ENCODE peak calls at places on chromosomes 16 and 17, in five cellular contexts. R, U, F, Z and X are unnamed samples.

GRCh38 chr16:49563666-49564065 is 190.1 kb downstream of the C16orf78 start:
- DNase-seq in U (no peak), Z (no peak), F (peak), R (no peak), X (no peak)

GRCh38 chr16:25024900-25025299 is 9.7 kb upstream of the ARHGAP17 start:
- DNase-seq in F (no peak), Z (no peak), U (no peak), R (no peak), X (no peak)

GRCh38 chr17:53004902-53005301 is 817.8 kb upstream of the KIF2B start:
- DNase-seq in Z (no peak), U (no peak), F (no peak), R (no peak), X (no peak)

GRCh38 chr17:9414471-9414870 is 161.1 kb downstream of the STX8 start:
- DNase-seq in F (no peak), R (no peak), U (no peak), Z (no peak), X (peak)

GRCh38 chr17:36545093-36545464 is 360 bp downstream of the GGNBP2 start:
- DNase-seq in Z (no peak), F (no peak), R (no peak), U (no peak), X (no peak)

GRCh38 chr16:84739349-84740124 is 39.7 kb downstream of the USP10 start:
- DNase-seq in F (peak), Z (no peak), U (no peak), R (no peak), X (no peak)

GRCh38 chr17:81804559-81805399 is 829 bp downstream of the GCGR start:
- DNase-seq in F (no peak), U (no peak), Z (no peak), R (no peak), X (no peak)

GRCh38 chr16:57995721-57996405 is 4.6 kb downstream of the ZNF319 start:
- DNase-seq in U (no peak), Z (no peak), F (no peak), R (no peak), X (no peak)

GRCh38 chr17:79244665-79245064 is 170.0 kb downstream of the ENGASE start:
- DNase-seq in F (no peak), U (no peak), R (no peak), Z (no peak), X (no peak)

GRCh38 chr17:80264048-80264792 is 3.6 kb downstream of the RNF213 start:
- DNase-seq in R (peak), F (no peak), Z (no peak), U (no peak), X (no peak)

GRCh38 chr16:53892155-53892554 is 188.2 kb downstream of the FTO start:
- DNase-seq in U (peak), R (no peak), Z (no peak), F (peak), X (peak)

GRCh38 chr17:8142158-8142886 is 9.9 kb downstream of the PER1 start:
- DNase-seq in U (no peak), F (no peak), Z (no peak), R (peak), X (no peak)

GRCh38 chr16:66273644-66274334 is 92.7 kb upstream of the CDH5 start:
- DNase-seq in U (no peak), F (peak), R (no peak), Z (no peak), X (no peak)

GRCh38 chr17:19738757-19739156 is 9.3 kb downstream of the ALDH3A1 start:
- DNase-seq in R (no peak), U (no peak), F (no peak), Z (no peak), X (no peak)

GRCh38 chr17:19464033-19465026 is 53.3 kb downstream of the RNF112 start:
- DNase-seq in R (no peak), Z (no peak), U (no peak), F (no peak), X (no peak)

GRCh38 chr17:33464669-33465275 is 171.7 kb upstream of the ASIC2 start:
- DNase-seq in R (no peak), U (no peak), F (peak), Z (no peak), X (no peak)

GRCh38 chr16:19940195-19940594 is 55.5 kb upstream of the GPRC5B start:
- DNase-seq in R (no peak), Z (no peak), F (no peak), U (no peak), X (no peak)

GRCh38 chr16:50303041-50303604 is 36.8 kb downstream of the ADCY7 start:
- DNase-seq in R (no peak), F (no peak), Z (no peak), U (no peak), X (no peak)

GRCh38 chr16:85083051-85083639 is 29.1 kb downstream of the CIBAR2 start:
- DNase-seq in U (no peak), F (no peak), Z (no peak), R (no peak), X (no peak)

GRCh38 chr17:46078675-46079074 is 79.6 kb downstream of the STH start:
- DNase-seq in Z (no peak), U (no peak), R (no peak), F (no peak), X (no peak)

GRCh38 chr17:39601010-39601597 is 6.6 kb downstream of the NEUROD2 start:
- DNase-seq in R (no peak), U (no peak), Z (no peak), F (no peak), X (no peak)

GRCh38 chr16:70657956-70658355 is 11.6 kb downstream of the IL34 start:
- DNase-seq in Z (no peak), U (no peak), R (no peak), F (no peak), X (no peak)

GRCh38 chr17:78255029-78255656 is 23.7 kb downstream of the TMEM235 start:
- DNase-seq in R (no peak), U (no peak), F (no peak), Z (no peak), X (no peak)

GRCh38 chr17:74584307-74584706 is 7.8 kb downstream of the CD300LD start:
- DNase-seq in U (no peak), F (no peak), Z (no peak), R (no peak), X (no peak)

GRCh38 chr16:85983606-85984005 is 84.6 kb downstream of the IRF8 start:
- DNase-seq in F (no peak), Z (no peak), U (no peak), R (no peak), X (no peak)

GRCh38 chr16:4342866-4343744 is 8.0 kb downstream of the PAM16 start:
- DNase-seq in Z (no peak), R (peak), F (no peak), U (no peak), X (no peak)

GRCh38 chr17:45729284-45729907 is 54.7 kb upstream of the CRHR1 start:
- DNase-seq in U (peak), Z (no peak), R (no peak), F (no peak), X (no peak)

GRCh38 chr17:58574025-58574424 is 59.6 kb upstream of the MTMR4 start:
- DNase-seq in F (no peak), U (no peak), R (no peak), Z (no peak), X (no peak)
- TF ChIP-seq CTCF in F (no peak), U (no peak), R (no peak), Z (no peak), X (no peak)

DNA sequence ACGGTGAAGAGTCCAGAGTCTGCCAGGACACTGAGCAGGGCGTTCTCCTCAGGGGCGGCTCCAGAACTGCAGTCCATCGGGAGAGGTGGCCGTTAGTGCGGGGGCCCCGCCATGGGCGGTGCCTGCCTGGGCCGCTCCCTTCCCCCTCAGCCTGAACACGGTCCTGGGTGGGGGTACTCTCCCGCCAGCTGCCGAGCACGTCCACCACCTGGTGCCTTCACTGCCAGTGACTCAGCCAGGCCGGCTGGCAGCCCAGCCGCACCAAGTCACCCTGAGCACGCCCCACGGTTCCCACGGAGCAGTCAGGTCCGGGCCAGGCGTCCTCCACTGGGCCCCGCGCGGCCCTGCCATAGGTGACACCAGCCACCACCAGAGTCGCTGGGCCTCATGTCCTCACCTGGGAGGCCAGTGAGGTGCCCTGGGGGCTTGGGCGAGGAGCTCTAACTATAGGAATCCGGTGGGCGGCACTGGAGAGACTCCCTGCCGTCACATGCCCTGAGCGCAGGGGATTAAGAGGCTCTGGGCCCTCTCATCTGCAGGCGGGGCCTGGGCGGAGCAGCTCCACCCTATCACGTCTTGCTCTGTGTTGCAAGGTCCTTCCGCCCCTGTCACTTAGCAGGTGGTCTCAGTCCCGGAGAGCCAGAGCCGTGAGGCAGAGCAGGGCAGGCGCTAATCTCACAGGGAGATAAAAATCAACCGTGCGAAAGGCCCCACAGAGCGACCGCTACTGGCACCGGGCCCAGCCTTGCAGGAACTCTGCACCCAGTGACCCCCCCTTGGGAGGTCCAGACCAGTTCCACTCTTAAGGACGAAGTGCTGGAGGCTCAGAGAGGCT is 14.3 kb downstream of the PIEZO1 start:
- DNase-seq in R (peak), U (no peak), F (peak), Z (peak), X (no peak)
- H3K4me3 ChIP-seq in R (peak), U (no peak), F (no peak), Z (peak), X (no peak)

GRCh38 chr16:30378236-30379164 is 3.9 kb downstream of the SEPTIN1 start:
- DNase-seq in U (peak), R (peak), Z (peak), F (peak), X (peak)
- TF ChIP-seq CTCF in U (peak), R (no peak), Z (peak), F (peak), X (no peak)

DNA sequence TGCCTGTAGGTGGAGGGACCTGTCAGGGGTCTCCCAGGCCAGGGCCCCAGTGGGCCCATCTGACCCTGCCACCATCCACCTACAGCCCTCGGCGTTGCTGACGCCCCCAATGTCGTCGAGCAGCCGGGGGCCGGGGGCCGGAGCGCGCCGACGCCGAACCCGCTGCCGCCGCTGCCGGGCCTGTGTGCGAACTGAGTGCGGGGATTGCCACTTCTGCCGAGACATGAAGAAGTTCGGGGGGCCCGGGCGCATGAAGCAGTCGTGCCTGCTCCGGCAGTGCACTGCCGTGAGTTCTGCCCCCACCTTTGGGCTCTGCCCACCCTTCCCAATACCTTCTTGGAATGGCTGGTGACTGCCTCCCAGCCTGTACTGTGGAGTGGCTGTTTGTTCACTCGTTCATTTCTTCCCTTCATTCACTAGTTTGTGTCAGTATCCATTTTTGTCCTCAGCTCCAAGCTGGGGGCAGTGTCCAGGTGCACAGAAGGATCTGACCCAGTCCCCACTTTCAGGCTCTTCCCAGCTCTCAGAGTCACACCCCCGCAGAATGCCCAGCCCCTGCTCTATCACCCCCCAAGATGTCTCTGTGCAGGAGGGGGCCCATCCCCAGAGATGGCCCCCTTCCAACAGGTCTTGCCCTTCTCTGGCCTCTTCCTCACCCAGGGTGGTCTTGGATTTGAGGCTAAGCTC is 2.4 kb downstream of the FBXL19 start:
- DNase-seq in U (no peak), R (no peak), F (no peak), Z (no peak), X (no peak)
- H3K4me3 ChIP-seq in U (no peak), R (no peak), F (no peak), Z (no peak), X (no peak)